ENCODE peak calls at places on chromosomes 6 and 20, in four cellular contexts. E is HT1080, V is AG08395, T is lower lobe of right lung. Q is an unnamed sample.

GRCh38 chr20:52577696-52578095 is 386.1 kb upstream of the ZFP64 start:
- DNase-seq in E (no peak), V (no peak), T (no peak), Q (no peak)

GRCh38 chr6:100305237-100305869 is 159.4 kb downstream of the SIM1 start:
- DNase-seq in E (no peak), V (no peak), T (no peak), Q (no peak)

GRCh38 chr20:61513124-61514017 is 261.3 kb downstream of the CDH4 start:
- DNase-seq in E (no peak), V (no peak), T (no peak), Q (no peak)

GRCh38 chr6:68082086-68082485 is 553.0 kb upstream of the ADGRB3 start:
- DNase-seq in E (peak; percentile 40), V (no peak), T (no peak), Q (no peak)

GRCh38 chr6:109579361-109579760 is 96.3 kb upstream of the ZBTB24 start:
- DNase-seq in E (peak; percentile 3), V (no peak), T (no peak), Q (no peak)

GRCh38 chr20:5309971-5310370 is 6.8 kb downstream of the PROKR2 start:
- DNase-seq in E (peak; percentile 29), V (no peak), T (no peak), Q (no peak)

GRCh38 chr6:35596448-35597442 is 84.0 kb upstream of the TULP1 start:
- DNase-seq in E (peak; percentile 94), V (peak; percentile 62), T (no peak), Q (peak; percentile 94)

GRCh38 chr6:16712250-16712930 is 48.9 kb downstream of the ATXN1 start:
- DNase-seq in E (peak; percentile 60), V (no peak), T (no peak), Q (peak; percentile 40)

GRCh38 chr20:61933481-61933950 is 132.2 kb downstream of the TAF4 start:
- DNase-seq in E (no peak), V (no peak), T (peak; percentile 24), Q (no peak)